ENCODE peak calls at places on chromosomes 16 and 17, in nine cellular contexts. U, G, H, B, K, R, L, M and J are unnamed samples.

GRCh38 chr17:49557204-49558024 is 18.3 kb upstream of the NXPH3 start:
- DNase-seq in K (no peak), M (peak), B (no peak), H (peak), L (no peak), U (no peak), R (peak), G (no peak), J (peak)

GRCh38 chr17:1590031-1590746 is 27.6 kb upstream of the PITPNA start:
- DNase-seq in B (peak), L (peak), U (peak), R (peak), M (peak), H (no peak), G (peak), K (peak), J (peak)

GRCh38 chr16:71513302-71513701 is 12.9 kb upstream of the CHST4 start:
- DNase-seq in H (no peak), G (no peak), U (no peak), L (no peak), M (no peak), R (no peak), B (no peak), K (no peak), J (no peak)

GRCh38 chr16:86495756-86496261 is 14.5 kb upstream of the FOXF1 start:
- DNase-seq in L (no peak), K (no peak), H (peak), M (no peak), B (no peak), U (no peak), G (no peak), R (no peak), J (no peak)

GRCh38 chr16:66370786-66371684 is 4.5 kb downstream of the CDH5 start:
- DNase-seq in H (no peak), U (no peak), L (no peak), R (no peak), K (no peak), G (no peak), B (no peak), M (no peak), J (no peak)

GRCh38 chr17:40427002-40427491 is 9.4 kb upstream of the TOP2A start:
- DNase-seq in B (no peak), R (no peak), H (peak), G (no peak), M (no peak), U (no peak), K (no peak), L (no peak), J (no peak)

GRCh38 chr17:47188266-47188665 is 829 bp downstream of the CDC27 start:
- DNase-seq in B (no peak), U (no peak), R (no peak), K (no peak), L (peak), G (no peak), H (no peak), M (peak), J (peak)

GRCh38 chr16:14354561-14355351 is 275.3 kb downstream of the PARN start:
- DNase-seq in U (no peak), G (no peak), H (no peak), R (no peak), M (peak), K (no peak), B (no peak), L (no peak), J (peak)

GRCh38 chr16:86027366-86028126 is 128.6 kb downstream of the IRF8 start:
- DNase-seq in K (no peak), M (no peak), L (no peak), R (no peak), U (no peak), H (no peak), G (no peak), B (no peak), J (no peak)

GRCh38 chr16:73306901-73307413 is 259.0 kb upstream of the ZFHX3 start:
- DNase-seq in K (no peak), G (no peak), L (no peak), U (no peak), B (no peak), R (no peak), M (no peak), H (no peak), J (no peak)

GRCh38 chr17:7548585-7549400 is at the start of gene TNFSF12:
- DNase-seq in H (peak), L (no peak), G (no peak), K (peak), R (no peak), U (no peak), M (peak), B (peak), J (peak)

GRCh38 chr16:86363836-86364618 is 146.3 kb upstream of the FOXF1 start:
- DNase-seq in K (no peak), R (no peak), U (no peak), L (no peak), M (no peak), B (no peak), H (no peak), G (no peak), J (no peak)

GRCh38 chr17:48505788-48506187 is 25.0 kb downstream of the HOXB1 start:
- DNase-seq in M (peak), H (no peak), G (peak), B (no peak), R (peak), K (no peak), U (no peak), L (peak), J (peak)

GRCh38 chr16:17776888-17777287 is 306.1 kb upstream of the XYLT1 start:
- DNase-seq in M (no peak), U (no peak), R (no peak), L (no peak), H (no peak), B (no peak), G (no peak), K (no peak), J (no peak)

GRCh38 chr16:69084301-69084700 is 21.2 kb upstream of the HAS3 start:
- DNase-seq in U (no peak), R (no peak), M (no peak), L (no peak), K (no peak), H (no peak), G (no peak), B (no peak), J (no peak)

GRCh38 chr16:69088684-69089083 is 16.8 kb upstream of the HAS3 start:
- DNase-seq in U (no peak), L (no peak), R (no peak), G (no peak), K (no peak), M (no peak), H (no peak), B (no peak), J (no peak)

GRCh38 chr16:69087161-69087581 is 18.3 kb upstream of the HAS3 start:
- DNase-seq in H (no peak), U (no peak), K (no peak), B (no peak), L (no peak), G (no peak), M (no peak), R (no peak), J (no peak)

GRCh38 chr16:69085032-69085695 is 20.3 kb upstream of the HAS3 start:
- DNase-seq in U (no peak), R (no peak), K (no peak), L (no peak), H (no peak), G (no peak), B (no peak), M (no peak), J (no peak)

GRCh38 chr16:69083306-69083941 is 22.0 kb upstream of the HAS3 start:
- DNase-seq in B (no peak), R (no peak), G (no peak), K (no peak), L (no peak), M (no peak), H (peak), U (no peak), J (no peak)
- TF ChIP-seq CTCF in B (no peak), R (peak), G (peak), K (no peak), L (no peak), M (no peak), H (peak), U (no peak), J (no peak)

GRCh38 chr16:69424053-69424934 is at the start of gene CYB5B:
- DNase-seq in B (peak), H (peak), U (peak), K (peak), G (peak), M (peak), L (peak), R (peak), J (peak)
- TF ChIP-seq CTCF in B (peak), H (no peak), U (no peak), K (peak), G (no peak), M (no peak), L (no peak), R (no peak), J (no peak)

DNA sequence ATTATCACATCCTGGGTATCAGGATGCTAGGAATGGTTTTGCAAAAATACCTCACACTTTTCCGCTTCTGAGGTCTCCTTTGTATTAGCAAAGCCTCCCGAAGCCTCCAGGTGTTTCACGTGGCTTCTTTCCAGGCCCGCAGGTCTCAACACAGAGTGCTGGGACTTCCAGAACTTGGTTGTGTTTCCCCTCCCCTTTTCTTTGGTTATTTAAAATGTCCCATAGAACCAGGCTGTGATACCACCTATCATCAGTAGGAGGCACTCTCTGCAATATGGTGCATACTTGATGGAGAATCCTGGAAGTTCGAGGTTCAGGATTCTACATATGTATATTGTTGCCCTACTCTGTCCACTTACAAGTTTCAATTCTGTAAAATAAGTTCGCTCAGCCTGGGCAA is 28.8 kb downstream of the ATP2C2 start:
- DNase-seq in R (no peak), B (no peak), M (no peak), L (no peak), K (no peak), H (no peak), G (no peak), U (no peak), J (no peak)
- TF ChIP-seq CTCF in R (peak), B (no peak), M (no peak), L (peak), K (no peak), H (peak), G (peak), U (no peak), J (no peak)

GRCh38 chr16:11624205-11624604 is 37.5 kb upstream of the LITAF start:
- DNase-seq in U (no peak), L (no peak), R (no peak), K (no peak), H (no peak), B (no peak), G (no peak), M (no peak), J (no peak)

GRCh38 chr16:11620243-11621003 is 33.7 kb upstream of the LITAF start:
- DNase-seq in H (no peak), L (no peak), B (no peak), U (no peak), M (no peak), R (no peak), K (no peak), G (no peak), J (no peak)

GRCh38 chr16:11619327-11619851 is 32.7 kb upstream of the LITAF start:
- DNase-seq in H (no peak), B (no peak), L (no peak), K (no peak), M (peak), U (no peak), G (no peak), R (no peak), J (no peak)

GRCh38 chr16:11621539-11621919 is 34.8 kb upstream of the LITAF start:
- DNase-seq in B (no peak), R (no peak), H (no peak), K (no peak), M (no peak), U (no peak), L (no peak), G (no peak), J (no peak)

DNA sequence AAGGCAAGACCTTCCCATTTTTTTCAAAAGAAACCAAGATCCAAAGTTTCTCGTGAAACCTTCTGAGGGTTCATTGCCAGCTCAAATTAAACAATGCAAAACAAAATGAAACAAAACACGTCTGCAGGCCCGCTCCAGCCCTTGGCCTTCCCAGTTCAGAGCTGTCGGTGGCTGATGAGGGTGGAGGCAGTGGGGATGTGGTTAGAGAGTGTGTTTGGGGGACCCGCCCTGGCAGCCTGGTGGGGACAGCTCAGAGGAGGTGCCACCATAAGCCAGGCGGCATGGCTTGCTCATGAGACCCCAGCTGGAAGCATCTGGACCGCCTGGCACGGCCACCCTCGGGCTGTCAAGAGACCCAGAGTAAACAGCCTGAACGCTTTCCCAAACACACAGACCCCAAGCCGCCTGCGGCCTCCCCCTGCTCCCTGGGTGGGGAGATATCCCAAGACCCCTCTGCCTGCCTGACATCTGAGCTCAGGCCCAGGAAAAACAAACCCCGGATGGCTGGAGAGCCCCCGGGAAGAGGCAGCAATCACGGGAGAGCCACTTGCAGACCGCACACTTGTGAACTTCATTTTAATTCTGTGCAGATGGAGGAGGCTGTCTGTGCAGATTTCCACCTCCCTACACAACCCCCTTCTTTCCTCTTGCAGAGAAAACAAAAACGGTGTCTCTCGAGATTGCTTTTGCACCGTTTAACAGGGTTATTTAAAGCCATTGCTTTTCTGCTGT is 35.4 kb upstream of the LITAF start:
- DNase-seq in G (no peak), B (no peak), M (no peak), H (no peak), U (no peak), R (no peak), L (no peak), K (no peak), J (peak)
- TF ChIP-seq CTCF in G (no peak), B (no peak), M (no peak), H (no peak), U (no peak), R (no peak), L (no peak), K (no peak), J (no peak)

DNA sequence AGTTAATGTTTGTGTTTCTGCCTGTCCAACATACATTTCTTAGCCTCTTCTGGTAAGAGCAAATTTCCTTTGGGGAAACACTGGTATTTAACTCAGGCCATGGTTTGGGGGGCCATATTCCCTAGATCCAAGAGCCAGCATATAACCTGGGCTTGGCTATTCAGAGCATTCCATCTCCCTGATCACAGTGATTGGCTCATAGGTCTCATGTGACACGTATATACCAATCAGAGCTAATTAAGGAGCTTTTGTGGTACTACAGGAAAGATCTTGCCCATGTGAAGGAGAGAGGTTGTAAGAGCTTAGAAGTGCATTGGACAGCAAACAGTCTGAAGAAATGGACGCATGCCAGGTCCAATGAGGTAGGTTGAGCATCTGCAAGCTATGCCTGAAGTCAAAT is 33.4 kb upstream of the GPR139 start:
- DNase-seq in M (no peak), H (no peak), R (no peak), K (no peak), U (no peak), B (no peak), G (no peak), L (no peak), J (no peak)
- TF ChIP-seq CTCF in M (no peak), H (no peak), R (no peak), K (no peak), U (no peak), B (no peak), G (no peak), L (no peak), J (no peak)